ENCODE peak calls at places on chromosomes 1 and 21, in ten cellular contexts. Z, O, S, E, D, W, I, J, V and F are unnamed samples. For H3K36me3, the result is how much of the 10 kb centered on the place peaks cover.

GRCh38 chr1:168752171-168752570 is 23.2 kb upstream of the DPT start:
- DNase-seq in E (no peak), I (no peak), D (no peak), Z (no peak), V (no peak), O (no peak), S (no peak), W (no peak), J (no peak), F (no peak)

GRCh38 chr1:63824386-63824898 is 50.6 kb downstream of the ROR1 start:
- DNase-seq in E (no peak), O (no peak), D (no peak), V (no peak), S (no peak), I (no peak), J (no peak), Z (no peak), W (no peak), F (no peak)

GRCh38 chr1:51636765-51637522 is 20.1 kb downstream of the OSBPL9 start:
- DNase-seq in Z (no peak), W (peak), I (peak), V (peak), S (no peak), E (no peak), O (peak), D (no peak), J (peak), F (no peak)

GRCh38 chr21:18617291-18617690 is 213.7 kb upstream of the TMPRSS15 start:
- DNase-seq in J (no peak), I (no peak), E (no peak), O (no peak), D (no peak), S (no peak), V (no peak), Z (no peak), W (no peak), F (no peak)

GRCh38 chr21:43681650-43682049 is 22.3 kb downstream of the RRP1B start:
- DNase-seq in J (no peak), W (no peak), I (no peak), V (no peak), O (no peak), E (no peak), Z (no peak), D (no peak), S (no peak), F (no peak)

GRCh38 chr1:2405588-2406295 is 6.6 kb downstream of the PEX10 start:
- DNase-seq in I (no peak), O (no peak), E (no peak), V (no peak), S (no peak), W (no peak), J (peak), Z (no peak), D (no peak), F (no peak)

GRCh38 chr21:42407476-42407875 is 3.8 kb downstream of the UBASH3A start:
- DNase-seq in I (no peak), J (no peak), E (no peak), Z (no peak), V (no peak), W (no peak), S (no peak), D (no peak), O (no peak), F (no peak)

GRCh38 chr1:54506594-54506993 is 41.4 kb upstream of the ACOT11 start:
- DNase-seq in O (no peak), J (no peak), W (no peak), E (no peak), D (no peak), V (no peak), I (no peak), S (no peak), Z (no peak), F (no peak)

GRCh38 chr21:38260426-38260825 is 3.6 kb downstream of the KCNJ15 start:
- DNase-seq in D (no peak), O (no peak), E (no peak), S (no peak), I (no peak), Z (no peak), V (no peak), W (no peak), J (no peak), F (no peak)

GRCh38 chr1:229557214-229557850 is 1.2 kb downstream of the ABCB10 start:
- DNase-seq in D (no peak), J (peak), S (no peak), Z (no peak), I (no peak), W (no peak), E (no peak), O (no peak), V (no peak), F (no peak)

GRCh38 chr1:180482425-180483275 is 19.7 kb downstream of the ACBD6 start:
- DNase-seq in V (peak), S (no peak), O (no peak), I (no peak), W (no peak), Z (no peak), D (peak), J (no peak), E (no peak), F (no peak)

GRCh38 chr1:160251687-160252526 is 10.4 kb downstream of the DCAF8 start:
- DNase-seq in D (peak), J (peak), Z (peak), I (peak), E (peak), W (peak), V (peak), O (peak), S (peak), F (no peak)

GRCh38 chr1:152461544-152461943 is 47.5 kb upstream of the CRNN start:
- DNase-seq in O (no peak), I (peak), W (no peak), Z (no peak), V (peak), E (peak), D (peak), S (peak), J (peak), F (peak)

GRCh38 chr1:94039514-94039870 is 81.5 kb downstream of the ABCA4 start:
- DNase-seq in D (peak), V (peak), J (peak), O (peak), S (peak), E (peak), W (peak), Z (peak), I (peak), F (no peak)

GRCh38 chr1:78553859-78554258 is 63.1 kb downstream of the PTGFR start:
- DNase-seq in S (no peak), D (no peak), Z (no peak), V (no peak), J (no peak), E (no peak), I (peak), O (no peak), W (no peak), F (no peak)

GRCh38 chr21:26918318-26919065 is 48.4 kb downstream of the ADAMTS5 start:
- DNase-seq in E (no peak), V (no peak), D (no peak), S (no peak), O (no peak), Z (no peak), W (no peak), I (no peak), J (no peak), F (no peak)

GRCh38 chr1:114462341-114462740 is 48.7 kb downstream of the TRIM33 start:
- DNase-seq in W (no peak), S (no peak), Z (no peak), J (no peak), E (no peak), D (no peak), O (no peak), V (no peak), I (no peak), F (no peak)

GRCh38 chr1:84827976-84828375 is 65.0 kb downstream of the LPAR3 start:
- DNase-seq in J (no peak), Z (no peak), O (no peak), I (no peak), S (no peak), V (no peak), D (no peak), E (no peak), W (no peak), F (no peak)

GRCh38 chr1:30665216-30665615 is 58.2 kb downstream of the MATN1 start:
- DNase-seq in I (no peak), V (no peak), J (no peak), O (no peak), Z (no peak), E (no peak), D (no peak), W (no peak), S (no peak), F (no peak)

GRCh38 chr21:45768741-45769049 is 125.2 kb downstream of the PCBP3 start:
- DNase-seq in O (no peak), I (no peak), Z (no peak), V (no peak), E (no peak), J (no peak), W (no peak), D (no peak), S (no peak), F (no peak)

GRCh38 chr1:161196521-161197451 is 2.1 kb downstream of the ADAMTS4 start:
- DNase-seq in E (no peak), D (no peak), S (no peak), I (no peak), V (peak), W (peak), O (no peak), J (no peak), Z (no peak), F (no peak)

GRCh38 chr1:171563675-171564074 is 58.4 kb upstream of the MYOCOS start:
- DNase-seq in D (no peak), V (no peak), O (no peak), E (no peak), J (no peak), Z (no peak), S (no peak), I (no peak), W (no peak), F (no peak)

GRCh38 chr1:2279210-2279639 is 51.1 kb downstream of the SKI start:
- DNase-seq in Z (no peak), D (no peak), S (peak), O (no peak), W (peak), I (no peak), V (peak), E (no peak), J (peak), F (no peak)

GRCh38 chr21:43369124-43369523 is 57.8 kb downstream of the SIK1 start:
- DNase-seq in I (no peak), E (no peak), D (no peak), Z (no peak), O (no peak), S (peak), W (no peak), V (peak), J (peak), F (no peak)

GRCh38 chr1:160400284-160400645 is at the start of gene VANGL2:
- DNase-seq in E (peak), S (peak), O (peak), Z (no peak), I (no peak), J (peak), V (peak), W (peak), D (peak), F (no peak)

GRCh38 chr1:218971166-218971565 is 202.5 kb upstream of the LYPLAL1 start:
- DNase-seq in Z (no peak), S (no peak), V (no peak), D (no peak), O (no peak), W (no peak), I (no peak), E (no peak), J (no peak), F (no peak)

GRCh38 chr1:6241887-6242740 is 1.9 kb upstream of the HES3 start:
- DNase-seq in D (peak), Z (no peak), O (no peak), E (no peak), V (no peak), I (no peak), S (no peak), J (no peak), W (no peak), F (no peak)

GRCh38 chr1:33005812-33006465 is 30.7 kb downstream of the AK2 start:
- DNase-seq in V (no peak), J (no peak), S (no peak), O (no peak), W (no peak), D (no peak), E (peak), Z (no peak), I (no peak), F (no peak)

GRCh38 chr1:33010946-33011731 is 25.5 kb downstream of the AK2 start:
- DNase-seq in Z (no peak), I (no peak), O (peak), S (peak), V (peak), D (no peak), W (peak), E (peak), J (peak), F (no peak)

GRCh38 chr1:33007190-33008050 is 29.3 kb downstream of the AK2 start:
- DNase-seq in D (peak), O (no peak), S (peak), J (peak), I (peak), V (peak), W (peak), Z (no peak), E (peak), F (no peak)

GRCh38 chr1:33009561-33009960 is 27.1 kb downstream of the AK2 start:
- DNase-seq in Z (no peak), V (no peak), J (no peak), W (no peak), S (no peak), E (no peak), D (peak), O (no peak), I (no peak), F (no peak)

GRCh38 chr1:33008051-33008914 is 28.4 kb downstream of the AK2 start:
- DNase-seq in Z (no peak), W (no peak), V (peak), O (peak), S (peak), J (no peak), E (peak), D (no peak), I (no peak), F (no peak)
- H3K36me3 ChIP-seq in Z (under half), W (under half), V (under half), O (under half), S (under half), J (under half), E (under half), D (half or more), I (under half), F (under half)

GRCh38 chr1:13947658-13948057 is 247.7 kb downstream of the PRDM2 start:
- DNase-seq in S (no peak), E (no peak), W (no peak), O (no peak), Z (no peak), I (no peak), D (no peak), J (no peak), V (no peak), F (no peak)

GRCh38 chr1:13950637-13951036 is 250.6 kb downstream of the PRDM2 start:
- DNase-seq in V (no peak), I (peak), S (no peak), W (no peak), Z (no peak), J (no peak), O (no peak), E (no peak), D (peak), F (no peak)

GRCh38 chr1:13949571-13949970 is 249.6 kb downstream of the PRDM2 start:
- DNase-seq in E (no peak), O (no peak), D (no peak), S (no peak), J (no peak), W (no peak), Z (no peak), V (no peak), I (no peak), F (peak)

GRCh38 chr1:13948851-13949490 is 249.0 kb downstream of the PRDM2 start:
- DNase-seq in J (peak), O (peak), V (peak), Z (peak), S (no peak), I (no peak), W (peak), E (no peak), D (no peak), F (peak)

GRCh38 chr1:13948396-13948795 is 248.4 kb downstream of the PRDM2 start:
- DNase-seq in D (no peak), Z (no peak), W (peak), E (no peak), J (no peak), I (no peak), S (no peak), O (no peak), V (no peak), F (no peak)
- H3K27ac ChIP-seq in D (no peak), Z (peak), W (peak), E (peak), J (peak), I (no peak), S (no peak), O (peak), V (no peak), F (peak)

DNA sequence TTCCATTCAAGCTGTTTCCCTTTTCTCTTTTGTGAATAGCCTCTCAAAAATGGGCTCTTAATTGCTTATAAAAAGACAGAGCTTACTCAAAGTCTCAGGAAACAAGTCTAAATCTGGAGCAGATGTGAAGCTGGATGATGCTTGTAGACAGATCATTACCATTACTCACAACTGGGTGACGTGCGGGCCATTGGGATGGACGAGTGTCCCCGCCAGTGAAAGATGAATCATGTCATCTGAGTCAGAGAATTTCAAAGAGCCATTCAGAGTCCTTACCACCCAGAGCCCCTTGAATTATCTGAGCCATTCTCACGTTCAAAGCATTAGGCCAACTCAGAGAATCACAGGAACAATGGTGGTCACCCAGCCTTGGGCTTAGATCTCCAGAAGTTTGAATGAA is 134.6 kb downstream of the HUNK start:
- DNase-seq in W (no peak), E (no peak), O (no peak), S (no peak), D (no peak), J (peak), Z (no peak), V (no peak), I (no peak), F (no peak)
- TF ChIP-seq POLR2A in W (no peak), E (no peak), O (no peak), S (no peak), D (no peak), J (no peak), Z (no peak), V (no peak), I (no peak), F (no peak)

DNA sequence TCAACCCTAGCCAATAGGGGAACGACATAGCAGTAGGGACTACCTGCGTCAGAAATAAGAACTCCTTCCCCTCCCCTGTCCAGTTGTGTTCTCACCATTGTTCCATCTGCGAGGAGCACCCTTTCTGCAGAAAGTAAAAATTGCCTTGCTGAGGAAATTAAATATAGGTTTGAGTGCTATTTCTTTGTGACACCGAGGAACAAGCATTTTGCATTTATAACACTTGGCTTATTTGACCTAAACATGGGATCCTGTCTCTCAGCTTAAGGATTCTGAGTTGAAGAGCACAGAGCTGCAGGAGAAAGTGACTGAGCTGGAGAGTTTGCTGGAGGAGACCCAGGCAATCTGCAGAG is 10.7 kb upstream of the SH3BGRL3 start:
- DNase-seq in Z (no peak), V (no peak), I (no peak), D (no peak), E (no peak), O (no peak), S (no peak), W (no peak), J (no peak), F (no peak)
- H3K36me3 ChIP-seq in Z (half or more), V (under half), I (half or more), D (half or more), E (half or more), O (under half), S (under half), W (under half), J (under half), F (half or more)

GRCh38 chr1:12482999-12483398 is 135.0 kb downstream of the DHRS3 start:
- DNase-seq in J (no peak), D (no peak), V (no peak), I (no peak), E (no peak), S (no peak), O (no peak), Z (no peak), W (no peak), F (no peak)
- H3K27ac ChIP-seq in J (no peak), D (no peak), V (no peak), I (no peak), E (no peak), S (no peak), O (no peak), Z (peak), W (no peak), F (no peak)

GRCh38 chr21:34344058-34344425 is 19.8 kb upstream of the KCNE2 start:
- DNase-seq in S (no peak), V (no peak), W (no peak), O (no peak), E (no peak), I (no peak), D (no peak), Z (no peak), J (no peak), F (no peak)
- TF ChIP-seq POLR2A in S (no peak), V (no peak), W (no peak), O (no peak), E (no peak), I (no peak), D (no peak), Z (no peak), J (no peak), F (no peak)

GRCh38 chr1:226624526-226624925 is 76.0 kb downstream of the STUM start:
- DNase-seq in V (no peak), S (no peak), O (peak), D (no peak), Z (no peak), E (no peak), J (no peak), I (no peak), W (peak), F (no peak)

GRCh38 chr1:226625326-226625725 is 76.8 kb downstream of the STUM start:
- DNase-seq in V (no peak), J (no peak), I (no peak), S (no peak), O (no peak), W (peak), Z (no peak), D (no peak), E (no peak), F (no peak)

GRCh38 chr1:226627050-226627755 is 78.6 kb downstream of the STUM start:
- DNase-seq in D (no peak), E (no peak), V (no peak), O (no peak), J (no peak), Z (no peak), W (peak), S (no peak), I (no peak), F (no peak)

GRCh38 chr1:226626577-226626956 is 78.0 kb downstream of the STUM start:
- DNase-seq in S (peak), V (peak), O (peak), Z (peak), W (peak), J (peak), I (peak), E (peak), D (peak), F (peak)

GRCh38 chr1:226625832-226626576 is 77.4 kb downstream of the STUM start:
- DNase-seq in V (no peak), E (no peak), Z (no peak), O (no peak), D (no peak), W (peak), S (no peak), J (no peak), I (no peak), F (no peak)
- H3K36me3 ChIP-seq in V (under half), E (under half), Z (under half), O (under half), D (under half), W (under half), S (under half), J (under half), I (under half), F (under half)

GRCh38 chr21:25561668-25562641 is 45.3 kb downstream of the MRPL39 start:
- DNase-seq in O (no peak), E (peak), Z (no peak), W (peak), S (peak), V (peak), D (no peak), J (peak), I (no peak), F (no peak)
- H3K27ac ChIP-seq in O (peak), E (peak), Z (peak), W (no peak), S (peak), V (no peak), D (no peak), J (no peak), I (no peak), F (peak)

GRCh38 chr1:156090138-156090821 is 8.0 kb upstream of the MEX3A start:
- DNase-seq in D (no peak), O (no peak), I (no peak), E (no peak), S (peak), Z (no peak), W (no peak), J (no peak), V (peak), F (no peak)
- TF ChIP-seq POLR2A in D (no peak), O (no peak), I (no peak), E (no peak), S (no peak), Z (no peak), W (no peak), J (no peak), V (no peak), F (no peak)